ENCODE peak calls at places on chromosomes 3 and 15, in nine cellular contexts. One of them, this sample, is unnamed. For H3K9me3 and H3K4me1, the result is how much of the 10 kb centered on the place peaks cover.

GRCh38 chr3:187736418-187736871 is 8.8 kb downstream of the BCL6 start:
- DNase-seq in spleen: no peak
- DNase-seq in uterus: no peak
- DNase-seq in OCI-LY7: no peak
- DNase-seq in fibroblast of lung: peak
- DNase-seq in PC-9: peak
- DNase-seq in mammary epithelial cell: peak
- DNase-seq in IMR-90: peak
- DNase-seq in neuronal stem cell: no peak
- DNase-seq in this sample: no peak

GRCh38 chr15:64747578-64747977 is 27.8 kb downstream of the RBPMS2 start:
- DNase-seq in spleen: no peak
- DNase-seq in uterus: no peak
- DNase-seq in OCI-LY7: no peak
- DNase-seq in fibroblast of lung: no peak
- DNase-seq in PC-9: no peak
- DNase-seq in mammary epithelial cell: no peak
- DNase-seq in IMR-90: no peak
- DNase-seq in neuronal stem cell: no peak
- DNase-seq in this sample: no peak

GRCh38 chr3:46517016-46517770 is 19.4 kb downstream of the RTP3 start:
- DNase-seq in spleen: no peak
- DNase-seq in uterus: no peak
- DNase-seq in OCI-LY7: no peak
- DNase-seq in fibroblast of lung: peak
- DNase-seq in PC-9: peak
- DNase-seq in mammary epithelial cell: peak
- DNase-seq in IMR-90: peak
- DNase-seq in neuronal stem cell: no peak
- DNase-seq in this sample: no peak

GRCh38 chr3:73470851-73471250 is 153.9 kb downstream of the PDZRN3 start:
- DNase-seq in spleen: no peak
- DNase-seq in uterus: no peak
- DNase-seq in OCI-LY7: no peak
- DNase-seq in fibroblast of lung: no peak
- DNase-seq in PC-9: no peak
- DNase-seq in mammary epithelial cell: no peak
- DNase-seq in IMR-90: no peak
- DNase-seq in neuronal stem cell: no peak
- DNase-seq in this sample: no peak

GRCh38 chr3:147269907-147270306 is 136.4 kb downstream of the ZIC4 start:
- DNase-seq in spleen: no peak
- DNase-seq in uterus: no peak
- DNase-seq in OCI-LY7: no peak
- DNase-seq in fibroblast of lung: no peak
- DNase-seq in PC-9: no peak
- DNase-seq in mammary epithelial cell: no peak
- DNase-seq in IMR-90: no peak
- DNase-seq in neuronal stem cell: no peak
- DNase-seq in this sample: no peak

GRCh38 chr3:186821429-186822367 is 15.4 kb upstream of the RFC4 start:
- DNase-seq in spleen: no peak
- DNase-seq in uterus: no peak
- DNase-seq in OCI-LY7: peak
- DNase-seq in fibroblast of lung: peak
- DNase-seq in PC-9: no peak
- DNase-seq in mammary epithelial cell: peak
- DNase-seq in IMR-90: peak
- DNase-seq in neuronal stem cell: no peak
- DNase-seq in this sample: no peak

GRCh38 chr15:76678766-76679165 is 226.4 kb downstream of the SCAPER start:
- DNase-seq in spleen: no peak
- DNase-seq in uterus: no peak
- DNase-seq in OCI-LY7: no peak
- DNase-seq in fibroblast of lung: peak
- DNase-seq in PC-9: no peak
- DNase-seq in mammary epithelial cell: no peak
- DNase-seq in IMR-90: peak
- DNase-seq in neuronal stem cell: no peak
- DNase-seq in this sample: no peak

GRCh38 chr3:51398595-51399310 is 7.7 kb downstream of the RBM15B start:
- DNase-seq in spleen: no peak
- DNase-seq in uterus: no peak
- DNase-seq in OCI-LY7: no peak
- DNase-seq in fibroblast of lung: no peak
- DNase-seq in PC-9: no peak
- DNase-seq in mammary epithelial cell: no peak
- DNase-seq in IMR-90: no peak
- DNase-seq in neuronal stem cell: no peak
- DNase-seq in this sample: no peak

GRCh38 chr3:55481067-55481917 is 5.8 kb downstream of the WNT5A start:
- DNase-seq in spleen: no peak
- DNase-seq in uterus: peak
- DNase-seq in OCI-LY7: no peak
- DNase-seq in fibroblast of lung: peak
- DNase-seq in PC-9: no peak
- DNase-seq in mammary epithelial cell: no peak
- DNase-seq in IMR-90: peak
- DNase-seq in neuronal stem cell: peak
- DNase-seq in this sample: no peak

GRCh38 chr3:99400352-99400751 is 238.0 kb upstream of the COL8A1 start:
- DNase-seq in spleen: no peak
- DNase-seq in uterus: no peak
- DNase-seq in OCI-LY7: no peak
- DNase-seq in fibroblast of lung: no peak
- DNase-seq in PC-9: no peak
- DNase-seq in mammary epithelial cell: peak
- DNase-seq in IMR-90: no peak
- DNase-seq in neuronal stem cell: no peak
- DNase-seq in this sample: no peak

GRCh38 chr3:4978259-4978965 is 825 bp upstream of the BHLHE40 start:
- DNase-seq in spleen: peak
- DNase-seq in uterus: peak
- DNase-seq in OCI-LY7: peak
- DNase-seq in fibroblast of lung: peak
- DNase-seq in PC-9: peak
- DNase-seq in mammary epithelial cell: peak
- DNase-seq in IMR-90: peak
- DNase-seq in neuronal stem cell: no peak
- DNase-seq in this sample: peak

GRCh38 chr3:72756900-72757299 is 91.3 kb downstream of the SHQ1 start:
- DNase-seq in spleen: no peak
- DNase-seq in uterus: no peak
- DNase-seq in OCI-LY7: peak
- DNase-seq in fibroblast of lung: no peak
- DNase-seq in PC-9: no peak
- DNase-seq in mammary epithelial cell: no peak
- DNase-seq in IMR-90: no peak
- DNase-seq in neuronal stem cell: no peak
- DNase-seq in this sample: no peak

GRCh38 chr15:69554321-69554961 is 101.8 kb downstream of the RPLP1 start:
- DNase-seq in spleen: no peak
- DNase-seq in uterus: no peak
- DNase-seq in OCI-LY7: no peak
- DNase-seq in fibroblast of lung: no peak
- DNase-seq in PC-9: peak
- DNase-seq in mammary epithelial cell: no peak
- DNase-seq in IMR-90: peak
- DNase-seq in neuronal stem cell: no peak
- DNase-seq in this sample: no peak

GRCh38 chr15:39801641-39802309 is 19.1 kb upstream of the FSIP1 start:
- DNase-seq in spleen: no peak
- DNase-seq in uterus: no peak
- DNase-seq in OCI-LY7: peak
- DNase-seq in fibroblast of lung: no peak
- DNase-seq in PC-9: no peak
- DNase-seq in mammary epithelial cell: peak
- DNase-seq in IMR-90: no peak
- DNase-seq in neuronal stem cell: no peak
- DNase-seq in this sample: no peak

GRCh38 chr3:81349941-81350340 is 411.5 kb downstream of the GBE1 start:
- DNase-seq in spleen: no peak
- DNase-seq in uterus: no peak
- DNase-seq in OCI-LY7: no peak
- DNase-seq in fibroblast of lung: no peak
- DNase-seq in PC-9: no peak
- DNase-seq in mammary epithelial cell: no peak
- DNase-seq in IMR-90: no peak
- DNase-seq in neuronal stem cell: no peak
- DNase-seq in this sample: no peak

GRCh38 chr15:100234158-100235029 is 107.4 kb downstream of the ADAMTS17 start:
- DNase-seq in spleen: no peak
- DNase-seq in uterus: no peak
- DNase-seq in OCI-LY7: no peak
- DNase-seq in fibroblast of lung: peak
- DNase-seq in PC-9: no peak
- DNase-seq in mammary epithelial cell: no peak
- DNase-seq in IMR-90: no peak
- DNase-seq in neuronal stem cell: no peak
- DNase-seq in this sample: no peak
- H3K9me3 ChIP-seq in spleen: under half
- H3K9me3 ChIP-seq in uterus: under half
- H3K9me3 ChIP-seq in OCI-LY7: under half
- H3K9me3 ChIP-seq in fibroblast of lung: under half
- H3K9me3 ChIP-seq in PC-9: under half
- H3K9me3 ChIP-seq in mammary epithelial cell: under half
- H3K9me3 ChIP-seq in IMR-90: half or more
- H3K9me3 ChIP-seq in neuronal stem cell: under half
- H3K9me3 ChIP-seq in this sample: under half

DNA sequence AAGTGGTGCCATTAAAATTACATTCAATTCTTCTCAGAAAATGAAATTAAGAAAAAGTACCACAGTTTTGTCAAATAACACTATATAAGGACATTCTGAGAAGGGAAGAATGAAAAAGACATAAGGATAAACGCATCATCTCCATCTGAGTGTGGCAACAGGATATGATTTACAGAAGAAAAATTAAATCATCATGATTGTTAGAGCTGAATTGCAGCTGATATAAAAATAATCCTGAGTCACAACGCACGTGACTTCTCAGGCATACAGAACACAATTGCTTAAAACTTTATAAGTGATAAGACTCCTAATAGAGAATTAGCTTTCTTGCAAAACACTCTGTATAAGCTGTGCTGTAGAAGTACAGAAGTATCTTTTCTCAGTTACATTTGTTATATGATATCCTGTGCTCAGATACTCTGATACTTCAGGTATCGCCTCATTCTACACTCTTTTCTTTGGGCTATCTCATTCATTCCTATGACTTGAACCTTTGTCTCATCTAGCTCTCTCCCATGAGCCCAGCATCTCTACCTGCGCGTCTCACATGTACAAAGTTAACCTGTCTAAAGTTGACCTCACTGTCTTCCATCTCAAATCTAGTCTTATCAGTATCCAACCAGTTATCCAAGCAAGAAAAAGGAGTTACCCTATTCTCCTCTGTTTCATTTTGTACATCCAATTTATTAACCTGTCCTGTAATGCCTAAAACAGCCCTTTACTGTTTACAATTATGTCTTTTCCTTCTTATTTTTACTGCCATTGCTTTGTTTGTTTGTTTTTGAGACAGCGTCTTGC is 134.0 kb downstream of the GREM1 start:
- DNase-seq in spleen: no peak
- DNase-seq in uterus: no peak
- DNase-seq in OCI-LY7: no peak
- DNase-seq in fibroblast of lung: peak
- DNase-seq in PC-9: no peak
- DNase-seq in mammary epithelial cell: peak
- DNase-seq in IMR-90: peak
- DNase-seq in neuronal stem cell: no peak
- DNase-seq in this sample: no peak
- H3K4me1 ChIP-seq in spleen: under half
- H3K4me1 ChIP-seq in uterus: under half
- H3K4me1 ChIP-seq in OCI-LY7: under half
- H3K4me1 ChIP-seq in fibroblast of lung: under half
- H3K4me1 ChIP-seq in PC-9: half or more
- H3K4me1 ChIP-seq in mammary epithelial cell: half or more
- H3K4me1 ChIP-seq in IMR-90: under half
- H3K4me1 ChIP-seq in neuronal stem cell: under half
- H3K4me1 ChIP-seq in this sample: half or more

DNA sequence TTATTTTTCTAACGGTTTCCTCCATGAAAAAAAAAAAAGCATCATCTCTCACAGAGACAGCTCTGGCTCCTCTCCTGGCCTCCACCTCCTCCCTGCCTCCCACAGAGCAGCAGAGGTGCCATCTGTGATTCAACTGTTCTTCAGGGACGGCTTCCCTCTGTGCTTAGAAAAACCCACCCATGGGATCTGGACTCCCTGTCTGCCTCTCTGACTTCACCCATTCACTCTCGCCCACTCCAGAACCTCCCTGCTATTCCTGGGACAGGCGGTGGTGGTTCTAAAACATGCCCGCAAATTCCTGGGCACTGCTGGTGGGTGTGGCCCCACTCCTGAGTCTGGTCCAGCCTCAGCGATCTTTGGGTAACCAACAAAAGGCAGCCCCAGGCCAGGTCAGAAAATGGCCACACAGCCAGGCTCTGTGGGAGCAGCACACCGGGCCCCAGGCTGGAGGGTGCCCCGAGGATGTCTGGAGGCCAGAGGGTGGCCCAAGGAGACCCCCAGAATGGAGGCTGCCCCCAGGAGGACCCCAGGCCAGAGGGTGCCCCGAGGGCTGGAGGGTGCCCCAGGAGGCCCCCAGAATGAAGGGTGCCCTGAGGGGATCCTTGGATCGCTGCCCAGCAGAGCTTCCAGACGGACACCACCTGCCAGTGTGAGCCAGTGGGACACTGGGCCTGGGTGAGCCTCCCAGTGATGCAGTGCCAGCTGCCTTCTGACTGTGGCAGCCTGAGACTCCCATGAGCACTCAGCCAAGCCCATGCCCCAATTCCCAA is 2.6 kb upstream of the CHST13 start:
- DNase-seq in spleen: peak
- DNase-seq in uterus: no peak
- DNase-seq in OCI-LY7: no peak
- DNase-seq in fibroblast of lung: no peak
- DNase-seq in PC-9: no peak
- DNase-seq in mammary epithelial cell: no peak
- DNase-seq in IMR-90: no peak
- DNase-seq in neuronal stem cell: no peak
- DNase-seq in this sample: no peak
- H3K9me3 ChIP-seq in spleen: under half
- H3K9me3 ChIP-seq in uterus: under half
- H3K9me3 ChIP-seq in OCI-LY7: under half
- H3K9me3 ChIP-seq in fibroblast of lung: under half
- H3K9me3 ChIP-seq in PC-9: under half
- H3K9me3 ChIP-seq in mammary epithelial cell: under half
- H3K9me3 ChIP-seq in IMR-90: under half
- H3K9me3 ChIP-seq in neuronal stem cell: under half
- H3K9me3 ChIP-seq in this sample: under half

DNA sequence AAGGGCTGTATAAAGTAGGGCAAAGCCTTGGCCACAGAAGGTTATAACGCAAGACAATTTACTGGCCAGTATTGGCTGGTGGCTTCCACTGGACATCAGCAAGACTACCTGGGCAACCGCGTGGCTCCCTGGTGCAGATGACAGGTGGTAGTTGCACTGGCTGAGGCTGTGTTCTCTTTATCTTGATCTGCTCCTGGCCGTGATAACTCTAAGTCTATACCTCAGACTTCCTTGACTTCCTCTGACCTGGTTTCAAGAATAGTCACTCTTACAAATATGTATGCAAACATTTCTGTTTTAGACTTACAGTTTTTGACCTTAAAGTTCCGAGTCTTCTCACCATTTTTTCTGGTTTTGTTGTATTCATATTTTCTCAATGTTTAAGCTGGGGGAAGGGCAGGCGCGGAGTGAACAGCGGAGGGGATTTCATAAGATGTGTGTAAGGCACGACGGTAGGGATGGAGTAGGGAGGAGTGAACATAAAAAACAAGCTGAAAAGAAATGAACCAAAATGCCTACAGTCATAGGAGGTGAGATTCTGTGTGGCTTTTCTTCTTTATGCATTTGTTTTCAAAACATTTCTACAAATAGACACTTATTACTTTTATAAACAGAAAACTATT is 15.2 kb upstream of the TMEM212 start:
- DNase-seq in spleen: no peak
- DNase-seq in uterus: no peak
- DNase-seq in OCI-LY7: no peak
- DNase-seq in fibroblast of lung: no peak
- DNase-seq in PC-9: no peak
- DNase-seq in mammary epithelial cell: no peak
- DNase-seq in IMR-90: no peak
- DNase-seq in neuronal stem cell: no peak
- DNase-seq in this sample: no peak
- H3K4me1 ChIP-seq in spleen: under half
- H3K4me1 ChIP-seq in uterus: under half
- H3K4me1 ChIP-seq in OCI-LY7: under half
- H3K4me1 ChIP-seq in fibroblast of lung: under half
- H3K4me1 ChIP-seq in PC-9: under half
- H3K4me1 ChIP-seq in mammary epithelial cell: under half
- H3K4me1 ChIP-seq in IMR-90: under half
- H3K4me1 ChIP-seq in neuronal stem cell: under half
- H3K4me1 ChIP-seq in this sample: under half